ENCODE peak calls at places on chromosomes 3 and 15, in ten cellular contexts. L is stomach, F is breast epithelium, U is AG04450, O is neuronal stem cell, J is right atrium auricular region, D is OCI-LY7, V is SJCRH30, B is hepatocyte, T is heart right ventricle. G is an unnamed sample.

GRCh38 chr15:66151809-66152208 is 101.7 kb downstream of the MEGF11 start:
- DNase-seq in L (peak; percentile 34), F (no peak), U (no peak), O (no peak), J (no peak), D (no peak), V (no peak), B (no peak), T (peak; percentile 32), G (no peak)

GRCh38 chr15:80436511-80437307 is 32.5 kb downstream of the ARNT2 start:
- DNase-seq in L (peak; percentile 34), F (no peak), U (no peak), O (no peak), J (peak; percentile 28), D (no peak), V (no peak), B (peak; percentile 43), T (no peak), G (no peak)

GRCh38 chr3:129211772-129212171 is 28.1 kb upstream of the CNBP start:
- DNase-seq in L (peak; percentile 86), F (peak; percentile 72), U (no peak), O (no peak), J (peak; percentile 74), D (no peak), V (peak; percentile 82), B (peak; percentile 69), T (peak; percentile 71), G (no peak)

GRCh38 chr3:107855710-107856109 is 235.1 kb downstream of the CD47 start:
- DNase-seq in L (no peak), F (no peak), U (no peak), O (no peak), J (no peak), D (peak; percentile 43), V (peak; percentile 9), B (peak; percentile 33), T (no peak), G (no peak)

GRCh38 chr3:40445880-40446279 is 11.3 kb upstream of the RPL14 start:
- DNase-seq in L (no peak), F (no peak), U (no peak), O (no peak), J (no peak), D (no peak), V (no peak), B (no peak), T (no peak), G (no peak)

GRCh38 chr3:172577962-172578560 is 54.8 kb upstream of the TNFSF10 start:
- DNase-seq in L (no peak), F (no peak), U (no peak), O (no peak), J (no peak), D (no peak), V (peak; percentile 23), B (no peak), T (no peak), G (no peak)

GRCh38 chr3:195063596-195064193 is 207.3 kb downstream of the XXYLT1 start:
- DNase-seq in L (peak; percentile 47), F (no peak), U (no peak), O (no peak), J (no peak), D (no peak), V (no peak), B (peak; percentile 72), T (no peak), G (no peak)

GRCh38 chr3:141279074-141279945 is 47.7 kb downstream of the PXYLP1 start:
- DNase-seq in L (no peak), F (no peak), U (no peak), O (no peak), J (peak; percentile 54), D (peak; percentile 29), V (peak; percentile 55), B (no peak), T (no peak), G (no peak)

GRCh38 chr3:158053386-158053785 is 52.8 kb downstream of the SHOX2 start:
- DNase-seq in L (no peak), F (no peak), U (no peak), O (no peak), J (no peak), D (no peak), V (no peak), B (no peak), T (no peak), G (no peak)

GRCh38 chr3:158058775-158059174 is 47.4 kb downstream of the SHOX2 start:
- DNase-seq in L (no peak), F (no peak), U (no peak), O (no peak), J (no peak), D (no peak), V (no peak), B (no peak), T (no peak), G (no peak)

GRCh38 chr3:158057666-158058065 is 48.6 kb downstream of the SHOX2 start:
- DNase-seq in L (no peak), F (no peak), U (no peak), O (no peak), J (no peak), D (no peak), V (no peak), B (no peak), T (no peak), G (no peak)
- H3K9me3 ChIP-seq in L (no peaks in the 10 kb centered on the region), F (no peaks in the 10 kb centered on the region), U (no peaks in the 10 kb centered on the region), O (no peaks in the 10 kb centered on the region), J (no peaks in the 10 kb centered on the region), D (no peaks in the 10 kb centered on the region), V (no peaks in the 10 kb centered on the region), B (no peaks in the 10 kb centered on the region), T (peaks cover 6% of the 10 kb centered on the region), G (no peaks in the 10 kb centered on the region)

GRCh38 chr3:94862703-94863102 is 799.8 kb downstream of the NSUN3 start:
- DNase-seq in L (no peak), F (no peak), U (no peak), O (no peak), J (no peak), D (peak; percentile 12), V (peak; percentile 68), B (peak; percentile 54), T (no peak), G (no peak)
- H3K9me3 ChIP-seq in L (peaks cover 8% of the 10 kb centered on the region), F (peaks cover 19% of the 10 kb centered on the region), U (peaks cover 6% of the 10 kb centered on the region), O (peaks cover 7% of the 10 kb centered on the region), J (no peaks in the 10 kb centered on the region), D (no peaks in the 10 kb centered on the region), V (peaks cover 4% of the 10 kb centered on the region), B (no peaks in the 10 kb centered on the region), T (peaks cover 73% of the 10 kb centered on the region), G (no peaks in the 10 kb centered on the region)

DNA sequence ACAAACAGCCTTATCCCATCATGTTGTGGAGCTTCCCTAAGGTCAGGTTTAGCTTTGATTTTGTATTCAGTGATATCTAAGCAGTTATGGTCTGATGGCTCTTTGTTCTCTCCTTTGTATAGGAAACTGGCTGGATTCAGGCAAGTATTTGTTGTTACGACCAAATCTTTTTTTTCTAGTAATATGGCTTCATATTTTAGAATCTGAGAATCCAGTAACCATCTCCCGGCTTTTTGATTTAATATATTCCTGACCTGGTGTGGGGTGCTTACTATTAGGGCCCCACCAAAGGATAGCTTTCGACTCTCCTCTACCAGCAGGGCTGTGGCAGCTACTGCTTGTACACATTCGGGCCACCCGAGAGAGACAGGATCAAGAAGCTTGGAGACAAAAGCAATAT is 23.0 kb downstream of the ARL8B start:
- DNase-seq in L (no peak), F (no peak), U (no peak), O (no peak), J (no peak), D (no peak), V (no peak), B (no peak), T (no peak), G (no peak)
- H3K9me3 ChIP-seq in L (no peaks in the 10 kb centered on the region), F (no peaks in the 10 kb centered on the region), U (peaks cover 5% of the 10 kb centered on the region), O (peaks cover 5% of the 10 kb centered on the region), J (no peaks in the 10 kb centered on the region), D (peaks cover 29% of the 10 kb centered on the region), V (no peaks in the 10 kb centered on the region), B (peaks cover 16% of the 10 kb centered on the region), T (peaks cover 13% of the 10 kb centered on the region), G (no peaks in the 10 kb centered on the region)

GRCh38 chr3:44596631-44597030 is 11.9 kb downstream of the ZNF660 start:
- DNase-seq in L (no peak), F (no peak), U (no peak), O (no peak), J (no peak), D (no peak), V (no peak), B (no peak), T (no peak), G (no peak)
- H3K9me3 ChIP-seq in L (peaks cover 11% of the 10 kb centered on the region), F (peaks cover 51% of the 10 kb centered on the region), U (peaks cover 16% of the 10 kb centered on the region), O (peaks cover 46% of the 10 kb centered on the region), J (no peaks in the 10 kb centered on the region), D (no peaks in the 10 kb centered on the region), V (peaks cover 3% of the 10 kb centered on the region), B (peaks cover 30% of the 10 kb centered on the region), T (peaks cover 89% of the 10 kb centered on the region), G (peaks cover 3% of the 10 kb centered on the region)